ENCODE peak calls at places on chromosomes 6 and 20, in six cellular contexts. W is cardiac muscle cell, N is lower lobe of right lung, C is kidney epithelial cell, L is GM06990, J is mammary epithelial cell. K is an unnamed sample.

GRCh38 chr6:84897874-84898635 is 133.7 kb upstream of the TBX18 start:
- DNase-seq in W (peak; percentile 84), N (no peak), J (peak; percentile 48), L (no peak), C (peak; percentile 49), K (no peak)

GRCh38 chr6:57040011-57040410 is 6.5 kb upstream of the KIAA1586 start:
- DNase-seq in N (no peak), J (no peak), W (no peak), L (no peak), C (no peak), K (no peak)

GRCh38 chr20:24403410-24403809 is 66.0 kb upstream of the SYNDIG1 start:
- DNase-seq in W (no peak), L (no peak), J (peak; percentile 84), C (no peak), N (no peak), K (no peak)

GRCh38 chr6:31663961-31664789 is 622 bp downstream of the GPANK1 start:
- DNase-seq in W (peak; percentile 78), C (no peak), J (peak; percentile 76), L (no peak), N (no peak), K (no peak)

GRCh38 chr6:14510038-14510437 is 392.5 kb downstream of the CD83 start:
- DNase-seq in W (no peak), N (no peak), J (no peak), C (no peak), L (no peak), K (no peak)

GRCh38 chr6:36851149-36851614 is 11.9 kb upstream of the CPNE5 start:
- DNase-seq in N (no peak), L (no peak), C (no peak), J (peak; percentile 58), W (peak; percentile 91), K (peak; percentile 68)

GRCh38 chr6:137076277-137077068 is 31.7 kb upstream of the IL20RA start:
- DNase-seq in N (peak; percentile 78), C (no peak), W (peak; percentile 77), J (peak; percentile 59), L (peak; percentile 54), K (peak; percentile 5)

GRCh38 chr6:8855411-8855810 is 420.1 kb upstream of the SLC35B3 start:
- DNase-seq in N (no peak), W (no peak), L (no peak), C (no peak), J (no peak), K (no peak)

GRCh38 chr6:7439243-7439642 is 49.6 kb downstream of the RIOK1 start:
- DNase-seq in J (no peak), W (no peak), N (no peak), L (no peak), C (no peak), K (peak; percentile 18)

GRCh38 chr6:141309295-141309694 is 823.4 kb upstream of the GJE1 start:
- DNase-seq in C (no peak), J (no peak), W (peak; percentile 42), L (no peak), N (no peak), K (no peak)

GRCh38 chr6:166495487-166496314 is 90.8 kb downstream of the RAMACL start:
- DNase-seq in W (no peak), N (no peak), C (no peak), J (no peak), L (no peak), K (no peak)

GRCh38 chr6:166498228-166498627 is 88.2 kb downstream of the RAMACL start:
- DNase-seq in C (no peak), J (no peak), L (no peak), W (no peak), N (no peak), K (no peak)

GRCh38 chr6:166494757-166495486 is 91.6 kb downstream of the RAMACL start:
- DNase-seq in C (no peak), N (no peak), J (no peak), L (no peak), W (no peak), K (peak; percentile 44)

GRCh38 chr6:166497087-166497899 is 89.2 kb downstream of the RAMACL start:
- DNase-seq in N (no peak), W (no peak), J (no peak), L (no peak), C (no peak), K (no peak)

GRCh38 chr6:166496460-166496859 is 90.0 kb downstream of the RAMACL start:
- DNase-seq in C (no peak), N (no peak), J (no peak), W (no peak), L (no peak), K (no peak)
- H3K27me3 ChIP-seq in C (no peaks in the 10 kb centered on the region), N (no peaks in the 10 kb centered on the region), J (no peaks in the 10 kb centered on the region), W (no peaks in the 10 kb centered on the region), L (no peaks in the 10 kb centered on the region), K (no peaks in the 10 kb centered on the region)

GRCh38 chr20:23206995-23207394 is 120.9 kb upstream of the CD93 start:
- DNase-seq in N (no peak), L (no peak), J (no peak), C (no peak), W (no peak), K (no peak)

GRCh38 chr20:23205221-23205620 is 119.1 kb upstream of the CD93 start:
- DNase-seq in L (no peak), C (no peak), N (no peak), W (no peak), J (no peak), K (no peak)

GRCh38 chr20:23206061-23206460 is 119.9 kb upstream of the CD93 start:
- DNase-seq in L (no peak), J (no peak), N (no peak), W (no peak), C (no peak), K (no peak)

GRCh38 chr20:23203951-23204730 is 118.0 kb upstream of the CD93 start:
- DNase-seq in C (peak; percentile 28), L (no peak), J (no peak), W (no peak), N (no peak), K (no peak)

DNA sequence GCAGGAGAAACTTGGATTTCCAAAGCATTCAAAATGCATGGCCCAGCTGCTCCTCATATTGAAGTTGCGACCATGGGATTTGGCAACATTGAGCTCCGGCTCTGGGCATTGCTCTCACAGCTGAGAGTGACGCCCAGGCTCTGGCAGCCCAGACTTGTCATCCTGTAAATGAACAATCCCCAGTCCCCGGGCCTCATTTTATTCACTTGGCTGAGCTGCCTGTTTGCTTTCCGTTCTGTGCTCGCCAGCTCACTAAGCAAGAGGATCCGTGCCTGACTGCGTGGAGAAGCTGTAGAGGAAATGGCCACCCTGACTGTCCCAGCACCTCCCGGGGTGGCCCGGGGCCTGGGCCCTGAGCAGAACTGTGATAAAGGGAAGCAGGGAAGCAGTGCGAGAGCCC is 119.5 kb upstream of the CD93 start:
- DNase-seq in W (peak; percentile 67), N (peak; percentile 58), L (no peak), C (peak; percentile 68), J (no peak), K (no peak)
- H3K27me3 ChIP-seq in W (peaks cover 36% of the 10 kb centered on the region), N (no peaks in the 10 kb centered on the region), L (no peaks in the 10 kb centered on the region), C (no peaks in the 10 kb centered on the region), J (no peaks in the 10 kb centered on the region), K (no peaks in the 10 kb centered on the region)

GRCh38 chr20:57109151-57109953 is 157.1 kb downstream of the BMP7 start:
- DNase-seq in C (no peak), N (no peak), W (no peak), J (no peak), L (no peak), K (no peak)
- H3K27me3 ChIP-seq in C (peaks cover 2% of the 10 kb centered on the region), N (peaks cover 5% of the 10 kb centered on the region), W (no peaks in the 10 kb centered on the region), J (no peaks in the 10 kb centered on the region), L (no peaks in the 10 kb centered on the region), K (no peaks in the 10 kb centered on the region)

GRCh38 chr6:108133594-108134179 is 32.1 kb upstream of the NR2E1 start:
- DNase-seq in N (peak; percentile 79), J (peak; percentile 68), L (no peak), C (peak; percentile 66), W (peak; percentile 79), K (peak; percentile 43)

GRCh38 chr6:108134213-108134973 is 31.4 kb upstream of the NR2E1 start:
- DNase-seq in W (no peak), C (no peak), J (no peak), N (no peak), L (no peak), K (no peak)

GRCh38 chr6:108127056-108127455 is 38.8 kb upstream of the NR2E1 start:
- DNase-seq in C (no peak), N (no peak), W (no peak), L (no peak), J (no peak), K (no peak)

GRCh38 chr6:108127826-108128225 is 38.0 kb upstream of the NR2E1 start:
- DNase-seq in W (no peak), N (no peak), J (peak; percentile 40), C (no peak), L (no peak), K (no peak)

GRCh38 chr6:108132863-108133262 is 33.0 kb upstream of the NR2E1 start:
- DNase-seq in L (no peak), C (no peak), J (no peak), N (no peak), W (no peak), K (no peak)
- H3K27me3 ChIP-seq in L (peaks cover 2% of the 10 kb centered on the region), C (peaks cover 7% of the 10 kb centered on the region), J (no peaks in the 10 kb centered on the region), N (peaks cover 39% of the 10 kb centered on the region), W (peaks cover 99% of the 10 kb centered on the region), K (peaks cover 42% of the 10 kb centered on the region)

DNA sequence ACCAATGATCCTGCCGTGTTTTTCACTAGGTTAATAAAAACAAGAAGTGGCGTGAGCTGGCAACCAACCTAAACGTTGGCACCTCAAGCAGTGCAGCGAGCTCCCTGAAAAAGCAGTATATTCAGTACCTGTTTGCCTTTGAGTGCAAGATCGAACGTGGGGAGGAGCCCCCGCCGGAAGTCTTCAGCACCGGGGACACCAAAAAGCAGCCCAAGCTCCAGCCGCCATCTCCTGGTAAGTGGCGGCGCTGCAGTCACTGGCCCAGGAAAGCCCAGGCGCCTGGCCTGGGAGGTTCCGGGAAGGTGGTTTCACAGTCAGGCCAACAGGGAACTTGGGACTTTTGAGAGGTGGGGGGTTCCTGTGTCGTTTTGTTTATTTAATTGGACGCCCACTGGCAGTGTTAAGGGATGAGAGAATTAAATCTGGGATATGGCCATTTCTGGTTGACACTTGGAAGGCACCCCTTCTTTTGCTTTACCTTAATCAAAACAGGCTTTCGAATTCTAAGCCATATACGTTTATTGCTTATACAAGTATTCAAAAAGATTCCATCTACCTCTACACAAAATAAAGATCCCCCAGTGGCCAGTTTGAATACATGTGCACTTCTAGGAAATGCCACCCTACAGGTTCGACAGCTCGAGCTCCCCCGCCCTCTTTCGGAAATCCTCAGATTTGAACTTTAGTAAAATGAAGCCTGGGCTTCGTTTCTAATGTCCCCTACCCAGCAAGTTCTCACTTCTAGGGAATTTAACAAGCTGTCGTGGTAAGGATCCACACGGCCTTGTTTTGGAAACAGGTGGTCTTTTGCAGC is 138.9 kb downstream of the TMEM242 start:
- DNase-seq in L (no peak), J (peak; percentile 57), C (no peak), W (peak; percentile 72), N (peak; percentile 80), K (peak; percentile 43)
- H3K27me3 ChIP-seq in L (no peaks in the 10 kb centered on the region), J (no peaks in the 10 kb centered on the region), C (no peaks in the 10 kb centered on the region), W (no peaks in the 10 kb centered on the region), N (no peaks in the 10 kb centered on the region), K (no peaks in the 10 kb centered on the region)